ENCODE peak calls at places on chromosome 12, in seven cellular contexts. H is mesothelial cell of epicardium, Q is BE2C, N is brain microvascular endothelial cell, T is H9, F is progenitor cell of endocrine pancreas, A is left ventricle myocardium inferior. Y is an unnamed sample.

GRCh38 chr12:34607520-34608195 is 585.4 kb downstream of the ALG10 start:
- DNase-seq in H (no peak), Q (no peak), N (no peak), T (no peak), F (no peak), A (no peak), Y (peak; percentile 9)

GRCh38 chr12:16586350-16587109 is 19.4 kb downstream of the LMO3 start:
- DNase-seq in H (no peak), Q (no peak), N (no peak), T (no peak), F (no peak), A (no peak), Y (no peak)

GRCh38 chr12:60072911-60073310 is 477.1 kb downstream of the SLC16A7 start:
- DNase-seq in H (no peak), Q (no peak), N (no peak), T (no peak), F (no peak), A (no peak), Y (no peak)

GRCh38 chr12:45281994-45282393 is 66.1 kb downstream of the ANO6 start:
- DNase-seq in H (no peak), Q (no peak), N (no peak), T (no peak), F (no peak), A (no peak), Y (no peak)

GRCh38 chr12:57238854-57239554 is 9.5 kb downstream of the SHMT2 start:
- DNase-seq in H (peak; percentile 80), Q (peak; percentile 89), N (peak; percentile 76), T (peak; percentile 93), F (peak; percentile 89), A (peak; percentile 88), Y (peak; percentile 96)

GRCh38 chr12:95836185-95836609 is 22.6 kb upstream of the SNRPF start:
- DNase-seq in H (no peak), Q (no peak), N (peak; percentile 29), T (no peak), F (no peak), A (no peak), Y (no peak)

GRCh38 chr12:89059061-89059460 is 293.2 kb downstream of the DUSP6 start:
- DNase-seq in H (no peak), Q (no peak), N (no peak), T (no peak), F (no peak), A (no peak), Y (no peak)

GRCh38 chr12:92543359-92543758 is 159.4 kb upstream of the PLEKHG7 start:
- DNase-seq in H (no peak), Q (no peak), N (no peak), T (no peak), F (peak; percentile 15), A (no peak), Y (no peak)

GRCh38 chr12:112986291-112986800 is 8.0 kb downstream of the OAS2 start:
- DNase-seq in H (no peak), Q (no peak), N (no peak), T (no peak), F (no peak), A (no peak), Y (no peak)

GRCh38 chr12:55743131-55743921 is 404 bp downstream of the GDF11 start:
- DNase-seq in H (peak; percentile 69), Q (peak; percentile 85), N (peak; percentile 44), T (peak; percentile 81), F (peak; percentile 39), A (peak; percentile 45), Y (peak; percentile 48)

GRCh38 chr12:79119796-79120195 is 255.2 kb downstream of the SYT1 start:
- DNase-seq in H (no peak), Q (no peak), N (no peak), T (peak; percentile 77), F (no peak), A (no peak), Y (no peak)

GRCh38 chr12:77577756-77578155 is 252.9 kb upstream of the NAV3 start:
- DNase-seq in H (no peak), Q (no peak), N (no peak), T (no peak), F (no peak), A (no peak), Y (no peak)

GRCh38 chr12:89975578-89975977 is 266.9 kb upstream of the ATP2B1 start:
- DNase-seq in H (no peak), Q (no peak), N (no peak), T (no peak), F (no peak), A (no peak), Y (no peak)

GRCh38 chr12:26334621-26335124 is 139.3 kb downstream of the SSPN start:
- DNase-seq in H (no peak), Q (no peak), N (no peak), T (no peak), F (no peak), A (no peak), Y (no peak)

GRCh38 chr12:117875652-117876491 is 92.9 kb downstream of the KSR2 start:
- DNase-seq in H (peak; percentile 37), Q (peak; percentile 54), N (peak; percentile 45), T (peak; percentile 95), F (peak; percentile 25), A (no peak), Y (no peak)

GRCh38 chr12:47964102-47964723 is 817 bp downstream of the TMEM106C start:
- DNase-seq in H (no peak), Q (no peak), N (no peak), T (peak; percentile 62), F (no peak), A (no peak), Y (no peak)

GRCh38 chr12:5438671-5439200 is 6.8 kb downstream of the NTF3 start:
- DNase-seq in H (no peak), Q (no peak), N (no peak), T (no peak), F (no peak), A (no peak), Y (no peak)

GRCh38 chr12:93686572-93687365 is 9.6 kb downstream of the CRADD start:
- DNase-seq in H (no peak), Q (no peak), N (no peak), T (no peak), F (no peak), A (no peak), Y (no peak)

GRCh38 chr12:18798445-18799139 is 60.7 kb downstream of the CAPZA3 start:
- DNase-seq in H (no peak), Q (no peak), N (no peak), T (no peak), F (no peak), A (no peak), Y (no peak)

GRCh38 chr12:122951979-122952892 is 14.0 kb downstream of the ABCB9 start:
- DNase-seq in H (no peak), Q (peak; percentile 79), N (peak; percentile 60), T (peak; percentile 76), F (peak; percentile 52), A (peak; percentile 72), Y (peak; percentile 60)

GRCh38 chr12:132486576-132486975 is 3.4 kb upstream of the FBRSL1 start:
- DNase-seq in H (no peak), Q (no peak), N (no peak), T (no peak), F (no peak), A (no peak), Y (no peak)

GRCh38 chr12:97476255-97476654 is 13.7 kb downstream of the RMST start:
- DNase-seq in H (no peak), Q (no peak), N (no peak), T (no peak), F (no peak), A (no peak), Y (no peak)

GRCh38 chr12:132178801-132179401 is 34.6 kb downstream of the NOC4L start:
- DNase-seq in H (no peak), Q (no peak), N (no peak), T (no peak), F (no peak), A (no peak), Y (no peak)

GRCh38 chr12:52748578-52748977 is 28.6 kb downstream of the KRT76 start:
- DNase-seq in H (no peak), Q (no peak), N (no peak), T (no peak), F (no peak), A (no peak), Y (no peak)

GRCh38 chr12:3313655-3314305 is 177.2 kb upstream of the PRMT8 start:
- DNase-seq in H (no peak), Q (peak; percentile 60), N (no peak), T (peak; percentile 73), F (no peak), A (no peak), Y (no peak)

GRCh38 chr12:87253157-87253556 is 776.0 kb downstream of the C12orf50 start:
- DNase-seq in H (no peak), Q (peak; percentile 47), N (no peak), T (no peak), F (no peak), A (no peak), Y (no peak)

GRCh38 chr12:75020068-75020557 is 189.5 kb downstream of the KCNC2 start:
- DNase-seq in H (no peak), Q (no peak), N (peak; percentile 1), T (no peak), F (no peak), A (no peak), Y (no peak)

GRCh38 chr12:76551482-76551888 is 8.1 kb downstream of the OSBPL8 start:
- DNase-seq in H (no peak), Q (peak; percentile 18), N (no peak), T (no peak), F (no peak), A (no peak), Y (no peak)

GRCh38 chr12:31589896-31590729 is 823 bp downstream of the DENND5B start:
- DNase-seq in H (peak; percentile 43), Q (peak; percentile 74), N (peak; percentile 44), T (peak; percentile 81), F (peak; percentile 75), A (peak; percentile 73), Y (peak; percentile 75)
- TF ChIP-seq CTCF in H (no peak), Q (no peak), N (no peak), T (peak; percentile 13), F (peak; percentile 28), A (peak; percentile 17), Y (no peak)

GRCh38 chr12:121812320-121812871 is 8.6 kb downstream of the SETD1B start:
- DNase-seq in H (no peak), Q (peak; percentile 61), N (peak; percentile 56), T (peak; percentile 91), F (no peak), A (peak; percentile 83), Y (no peak)
- TF ChIP-seq CTCF in H (peak; percentile 71), Q (no peak), N (no peak), T (peak; percentile 55), F (peak; percentile 19), A (peak; percentile 53), Y (no peak)

GRCh38 chr12:28963554-28963953 is 185.5 kb upstream of the FAR2 start:
- DNase-seq in H (no peak), Q (no peak), N (no peak), T (no peak), F (no peak), A (no peak), Y (no peak)
- TF ChIP-seq CTCF in H (peak; percentile 27), Q (peak; percentile 68), N (peak; percentile 62), T (peak; percentile 72), F (peak; percentile 49), A (peak; percentile 36), Y (no peak)

DNA sequence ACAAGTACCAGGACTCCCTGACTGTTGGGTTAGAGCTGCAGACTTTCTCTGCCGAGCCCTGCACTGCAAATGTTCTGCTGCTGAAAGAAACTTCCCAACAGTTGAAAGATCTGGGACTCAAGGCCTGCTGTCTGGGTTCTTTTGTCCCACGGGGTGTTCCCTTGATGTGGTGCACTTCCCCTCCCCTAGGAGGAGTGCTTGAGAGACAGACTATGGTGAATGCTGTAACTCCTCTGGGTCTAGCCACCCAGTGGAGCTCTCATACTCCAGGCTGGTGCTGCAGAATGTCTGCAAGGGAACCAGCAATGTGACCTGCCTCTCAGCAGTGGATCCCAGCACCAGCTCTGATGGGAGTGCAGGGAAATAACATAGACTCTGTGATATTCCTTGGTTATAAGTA is 129.2 kb upstream of the SLCO1B1 start:
- DNase-seq in H (no peak), Q (no peak), N (no peak), T (peak; percentile 56), F (no peak), A (no peak), Y (no peak)
- TF ChIP-seq CTCF in H (no peak), Q (no peak), N (no peak), T (peak; percentile 44), F (peak; percentile 9), A (no peak), Y (no peak)

Y was measured in activated B cell treated with CpG ODN at 0.5 μM for 24 hours.